ENCODE peak calls at places on chromosome 12, in nine cellular contexts. S, K, W, L, Z, V, N, F and J are unnamed samples. For H3K9me3, the result is how much of the 10 kb centered on the place peaks cover.

GRCh38 chr12:19288603-19289244 is 150.6 kb upstream of the AEBP2 start:
- DNase-seq in K (no peak), V (no peak), W (no peak), Z (no peak), L (peak), S (no peak), N (no peak), F (peak), J (no peak)

GRCh38 chr12:103956515-103957027 is 9.1 kb upstream of the TDG start:
- DNase-seq in K (no peak), N (no peak), F (no peak), Z (peak), V (no peak), W (no peak), L (no peak), S (no peak), J (no peak)

GRCh38 chr12:56373515-56373914 is 10.9 kb upstream of the APOF start:
- DNase-seq in Z (no peak), W (no peak), F (no peak), N (no peak), S (no peak), K (no peak), V (no peak), L (no peak), J (no peak)

GRCh38 chr12:110514363-110514762 is 12.2 kb downstream of the RAD9B start:
- DNase-seq in K (no peak), S (no peak), W (no peak), F (no peak), Z (no peak), V (no peak), N (no peak), L (no peak), J (no peak)

GRCh38 chr12:20274008-20274407 is 94.3 kb upstream of the PDE3A start:
- DNase-seq in K (no peak), W (no peak), F (no peak), S (no peak), N (no peak), L (no peak), Z (no peak), V (no peak), J (no peak)

GRCh38 chr12:92602930-92603623 is 99.7 kb upstream of the PLEKHG7 start:
- DNase-seq in V (no peak), W (no peak), L (peak), F (no peak), N (no peak), S (no peak), Z (no peak), K (no peak), J (no peak)

GRCh38 chr12:15540025-15540424 is 217.7 kb downstream of the PTPRO start:
- DNase-seq in F (no peak), S (no peak), V (no peak), L (no peak), K (no peak), N (no peak), W (no peak), Z (no peak), J (no peak)

GRCh38 chr12:31368666-31369361 is 42.9 kb upstream of the SINHCAF start:
- DNase-seq in N (no peak), L (no peak), K (no peak), S (peak), W (no peak), V (no peak), F (peak), Z (peak), J (no peak)

GRCh38 chr12:93230311-93230689 is 147.4 kb upstream of the NUDT4 start:
- DNase-seq in N (no peak), Z (no peak), L (no peak), F (no peak), K (no peak), W (no peak), V (no peak), S (no peak), J (no peak)

GRCh38 chr12:90515199-90516175 is 439.5 kb downstream of the CCER1 start:
- DNase-seq in V (no peak), Z (no peak), S (no peak), N (no peak), K (no peak), L (peak), F (no peak), W (no peak), J (no peak)

GRCh38 chr12:64669270-64669842 is 59.1 kb downstream of the RASSF3 start:
- DNase-seq in K (no peak), L (no peak), N (peak), S (peak), Z (peak), F (no peak), V (no peak), W (no peak), J (no peak)

GRCh38 chr12:89971880-89972279 is 263.2 kb upstream of the ATP2B1 start:
- DNase-seq in V (no peak), F (no peak), N (peak), S (no peak), L (peak), K (no peak), Z (peak), W (no peak), J (no peak)

GRCh38 chr12:114911196-114911595 is 227.2 kb upstream of the TBX3 start:
- DNase-seq in F (no peak), S (no peak), L (no peak), N (no peak), K (no peak), Z (no peak), V (no peak), W (no peak), J (no peak)

GRCh38 chr12:124392271-124392990 is 97.5 kb downstream of the RFLNA start:
- DNase-seq in N (peak), W (peak), K (no peak), S (no peak), F (no peak), L (peak), Z (peak), V (no peak), J (no peak)

GRCh38 chr12:46865311-46865710 is 39.5 kb upstream of the SLC38A4 start:
- DNase-seq in W (no peak), Z (no peak), S (no peak), F (no peak), L (no peak), V (no peak), N (no peak), K (no peak), J (no peak)
- H3K9me3 ChIP-seq in W (under half), Z (under half), S (under half), F (under half), L (under half), V (under half), N (under half), K (under half), J (under half)

DNA sequence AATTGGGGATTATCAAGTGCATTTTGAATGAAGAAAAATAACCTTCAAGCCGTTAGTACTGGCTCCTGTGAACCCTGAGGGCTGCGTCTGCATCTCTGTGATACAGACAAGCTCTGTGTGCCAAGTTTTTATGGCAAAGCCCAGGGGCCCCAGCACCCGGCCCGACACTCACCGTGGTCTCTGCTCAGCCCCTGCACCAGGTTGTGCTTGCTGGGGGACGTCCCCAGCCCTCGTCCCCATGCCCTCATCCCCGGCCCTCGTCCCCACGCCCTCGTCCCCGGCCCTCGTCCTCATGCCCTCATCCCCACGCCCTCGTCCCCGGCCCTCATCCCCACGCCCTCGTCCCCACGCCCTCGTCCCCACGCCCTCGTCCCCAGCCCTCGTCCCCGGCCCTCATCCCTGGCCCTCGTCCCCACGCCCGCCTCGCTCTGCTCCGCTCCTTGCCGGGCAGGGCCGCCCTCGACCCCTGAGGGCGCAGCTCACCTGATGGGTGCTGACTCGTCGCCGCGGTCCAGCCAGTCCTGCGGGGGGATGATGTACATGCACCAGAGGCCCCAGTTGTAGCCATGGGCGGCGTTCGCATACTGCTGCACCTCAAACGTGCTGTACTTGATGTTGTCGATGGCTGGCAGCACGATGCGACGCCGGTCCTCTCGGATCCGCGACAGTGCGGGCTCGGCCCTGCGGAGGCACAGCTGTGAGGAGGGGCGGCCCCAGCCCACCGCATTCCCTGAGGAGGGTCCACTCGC is 72.0 kb downstream of the GALNT9 start:
- DNase-seq in N (no peak), S (no peak), V (no peak), Z (no peak), F (no peak), L (no peak), W (no peak), K (no peak), J (no peak)
- H3K9me3 ChIP-seq in N (under half), S (under half), V (under half), Z (under half), F (under half), L (under half), W (under half), K (under half), J (under half)

DNA sequence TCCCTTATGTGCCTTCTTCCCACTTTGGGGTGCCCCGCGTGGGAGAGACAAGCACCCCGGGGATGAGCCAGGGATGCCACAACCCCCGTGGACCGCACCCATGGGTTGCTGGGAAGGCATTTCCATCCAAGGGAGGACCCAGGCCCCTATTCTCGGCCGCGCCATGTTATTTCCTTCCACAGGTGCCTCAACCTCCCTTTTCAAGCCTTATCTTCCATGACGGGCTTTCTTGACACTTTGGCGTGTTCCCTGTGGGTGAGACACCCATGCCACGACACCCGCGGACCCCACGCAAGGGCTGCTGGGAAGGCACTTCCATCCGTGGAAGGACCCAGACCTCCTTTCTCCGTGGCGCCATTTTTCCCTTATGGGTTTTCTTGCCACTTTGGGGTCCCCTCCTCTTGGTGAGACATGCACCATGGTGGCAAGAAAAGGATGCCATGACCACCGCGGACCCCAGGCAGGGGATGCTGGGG is 269.2 kb downstream of the ALG10 start:
- DNase-seq in Z (no peak), L (no peak), F (no peak), S (no peak), K (no peak), N (no peak), V (peak), W (no peak), J (no peak)
- H3K9me3 ChIP-seq in Z (under half), L (under half), F (under half), S (half or more), K (under half), N (under half), V (under half), W (under half), J (under half)

GRCh38 chr12:126112141-126112540 is 1046.9 kb downstream of the AACS start:
- DNase-seq in K (no peak), V (no peak), F (no peak), W (no peak), N (no peak), Z (no peak), S (no peak), L (no peak), J (no peak)

GRCh38 chr12:126112849-126113248 is 1047.6 kb downstream of the AACS start:
- DNase-seq in W (no peak), N (no peak), Z (no peak), S (no peak), V (no peak), L (no peak), F (no peak), K (no peak), J (no peak)

GRCh38 chr12:126108247-126108646 is 1043.0 kb downstream of the AACS start:
- DNase-seq in W (no peak), Z (no peak), L (no peak), S (no peak), K (no peak), N (no peak), V (no peak), F (peak), J (no peak)

GRCh38 chr12:126107659-126108058 is 1042.4 kb downstream of the AACS start:
- DNase-seq in S (no peak), Z (no peak), F (peak), V (no peak), K (no peak), N (no peak), L (no peak), W (no peak), J (no peak)
- H3K9me3 ChIP-seq in S (under half), Z (under half), F (under half), V (under half), K (under half), N (under half), L (under half), W (under half), J (under half)

GRCh38 chr12:133038310-133038709 is 1.0 kb downstream of the ZNF84 start:
- DNase-seq in V (no peak), Z (no peak), K (no peak), N (no peak), F (no peak), W (no peak), L (no peak), S (no peak), J (no peak)
- H3K9me3 ChIP-seq in V (under half), Z (half or more), K (under half), N (under half), F (half or more), W (half or more), L (half or more), S (half or more), J (under half)

GRCh38 chr12:126726481-126727217 is 1540.3 kb upstream of the TMEM132C start:
- DNase-seq in F (no peak), S (no peak), N (no peak), Z (no peak), W (no peak), L (no peak), K (no peak), V (no peak), J (no peak)
- H3K9me3 ChIP-seq in F (under half), S (under half), N (under half), Z (under half), W (under half), L (under half), K (under half), V (under half), J (under half)

GRCh38 chr12:50441763-50442162 is 41.1 kb downstream of the LARP4 start:
- DNase-seq in V (no peak), L (no peak), N (no peak), K (no peak), S (no peak), W (no peak), Z (no peak), F (no peak), J (no peak)
- H3K9me3 ChIP-seq in V (under half), L (under half), N (under half), K (under half), S (under half), W (under half), Z (under half), F (under half), J (under half)

DNA sequence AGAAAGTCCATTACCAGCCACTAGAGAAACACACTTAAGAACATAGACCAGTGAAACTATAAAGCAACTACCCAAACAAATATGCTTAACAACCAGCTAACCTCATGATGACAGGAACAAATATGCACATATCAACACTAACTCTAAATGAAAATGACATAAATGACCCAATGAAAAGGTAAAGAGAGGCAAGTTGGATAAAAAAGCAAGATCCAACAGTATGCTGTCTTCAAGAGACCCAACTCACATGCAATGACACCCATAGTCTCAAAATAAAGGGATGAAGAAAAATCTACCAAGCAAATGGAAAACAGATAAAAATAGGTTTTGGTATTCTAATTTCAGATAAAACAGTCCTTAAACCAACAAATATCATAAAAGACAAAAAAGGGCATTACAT is 77.8 kb downstream of the TMTC3 start:
- DNase-seq in V (no peak), Z (no peak), F (no peak), K (no peak), N (no peak), S (no peak), W (no peak), L (no peak), J (no peak)
- H3K9me3 ChIP-seq in V (under half), Z (under half), F (under half), K (under half), N (under half), S (under half), W (under half), L (under half), J (under half)

DNA sequence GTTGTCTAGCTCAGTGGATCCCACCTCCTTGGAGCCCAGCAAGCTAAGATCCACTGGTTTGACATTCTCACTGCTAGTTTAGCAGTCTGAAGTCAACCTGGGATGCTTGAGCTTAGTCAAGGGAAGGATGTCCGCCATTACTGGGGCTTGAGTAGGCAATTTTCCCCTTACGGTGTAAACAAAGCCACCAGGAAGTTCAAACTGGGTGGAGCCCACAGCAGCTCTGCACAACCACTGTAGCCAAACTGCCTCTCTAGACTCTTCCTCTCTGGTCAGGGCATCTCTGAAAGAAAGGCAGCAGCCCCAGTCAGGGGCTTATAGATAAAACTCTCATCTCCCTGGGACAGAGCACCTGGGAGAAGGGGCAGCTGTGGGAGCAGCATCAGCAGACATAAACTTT is 16.7 kb upstream of the TAS2R43 start:
- DNase-seq in V (no peak), Z (no peak), N (no peak), K (no peak), L (no peak), W (no peak), F (no peak), S (no peak), J (no peak)
- H3K9me3 ChIP-seq in V (under half), Z (under half), N (under half), K (under half), L (under half), W (under half), F (under half), S (under half), J (under half)

DNA sequence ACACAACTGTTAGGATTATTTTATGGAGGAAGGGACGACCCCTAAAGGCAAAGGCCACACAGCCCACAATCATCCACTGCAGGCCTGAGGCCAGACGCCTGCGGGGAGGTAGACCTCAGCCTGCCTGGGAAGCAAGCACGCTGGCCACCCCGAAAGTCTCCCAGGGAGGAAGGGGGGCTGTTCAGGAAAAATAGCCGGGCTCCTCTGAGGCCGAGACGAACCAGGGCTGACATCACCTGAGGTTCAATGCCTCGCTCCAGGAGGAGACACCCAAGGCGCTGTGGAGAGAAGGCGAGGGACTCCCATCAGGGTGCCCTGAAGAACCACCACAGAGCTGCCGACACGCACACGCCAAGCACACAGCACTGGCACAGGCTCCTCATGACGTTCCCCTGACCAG is 127.4 kb downstream of the PIWIL1 start:
- DNase-seq in N (no peak), S (no peak), K (no peak), F (no peak), V (no peak), W (no peak), L (no peak), Z (no peak), J (no peak)
- H3K9me3 ChIP-seq in N (under half), S (under half), K (under half), F (under half), V (under half), W (under half), L (under half), Z (under half), J (under half)